ENCODE peak calls at places on chromosomes 16 and 17, in four cellular contexts. One of them, this sample, is unnamed.

GRCh38 chr17:78806451-78806850 is 24.4 kb upstream of the CYTH1 start:
- DNase-seq in transverse colon: no peak
- DNase-seq in pancreas: no peak
- DNase-seq in colonic mucosa: no peak
- DNase-seq in this sample: no peak

GRCh38 chr17:15452746-15453145 is 14.7 kb downstream of the CDRT4 start:
- DNase-seq in transverse colon: no peak
- DNase-seq in pancreas: no peak
- DNase-seq in colonic mucosa: no peak
- DNase-seq in this sample: no peak

GRCh38 chr16:88886915-88887521 is 20.6 kb upstream of the PABPN1L start:
- DNase-seq in pancreas: no peak
- DNase-seq in transverse colon: peak
- DNase-seq in colonic mucosa: peak
- DNase-seq in this sample: peak

GRCh38 chr16:65905326-65905725 is 461.2 kb upstream of the CDH5 start:
- DNase-seq in colonic mucosa: no peak
- DNase-seq in transverse colon: no peak
- DNase-seq in pancreas: no peak
- DNase-seq in this sample: no peak

GRCh38 chr17:45722161-45722560 is 62.0 kb upstream of the CRHR1 start:
- DNase-seq in pancreas: no peak
- DNase-seq in colonic mucosa: no peak
- DNase-seq in transverse colon: no peak
- DNase-seq in this sample: no peak

GRCh38 chr16:85309656-85310587 is 197.7 kb upstream of the CIBAR2 start:
- DNase-seq in colonic mucosa: no peak
- DNase-seq in transverse colon: peak
- DNase-seq in pancreas: peak
- DNase-seq in this sample: peak

GRCh38 chr17:83143817-83144231 is 64.4 kb downstream of the METRNL start:
- DNase-seq in colonic mucosa: no peak
- DNase-seq in transverse colon: no peak
- DNase-seq in pancreas: no peak
- DNase-seq in this sample: no peak

GRCh38 chr16:65012357-65012756 is 109.5 kb downstream of the CDH11 start:
- DNase-seq in colonic mucosa: no peak
- DNase-seq in transverse colon: no peak
- DNase-seq in pancreas: no peak
- DNase-seq in this sample: no peak

GRCh38 chr17:70080541-70081347 is 5.7 kb downstream of the KCNJ16 start:
- DNase-seq in transverse colon: no peak
- DNase-seq in pancreas: no peak
- DNase-seq in colonic mucosa: no peak
- DNase-seq in this sample: no peak

GRCh38 chr17:31838641-31839225 is 20.3 kb downstream of the COPRS start:
- DNase-seq in colonic mucosa: no peak
- DNase-seq in pancreas: no peak
- DNase-seq in transverse colon: no peak
- DNase-seq in this sample: no peak

GRCh38 chr17:72456026-72456569 is 335.3 kb downstream of the SOX9 start:
- DNase-seq in pancreas: no peak
- DNase-seq in transverse colon: peak
- DNase-seq in colonic mucosa: peak
- DNase-seq in this sample: no peak

GRCh38 chr17:41553176-41553575 is 18.7 kb downstream of the KRT9 start:
- DNase-seq in colonic mucosa: no peak
- DNase-seq in pancreas: no peak
- DNase-seq in transverse colon: no peak
- DNase-seq in this sample: no peak

GRCh38 chr17:77837917-77838316 is 120.6 kb upstream of the TNRC6C start:
- DNase-seq in colonic mucosa: no peak
- DNase-seq in pancreas: no peak
- DNase-seq in transverse colon: no peak
- DNase-seq in this sample: no peak

GRCh38 chr17:3886776-3887175 is 6.1 kb downstream of the CAMKK1 start:
- DNase-seq in pancreas: peak
- DNase-seq in transverse colon: no peak
- DNase-seq in colonic mucosa: peak
- DNase-seq in this sample: no peak

GRCh38 chr16:89022051-89022836 is 45.2 kb upstream of the CBFA2T3 start:
- DNase-seq in pancreas: no peak
- DNase-seq in transverse colon: no peak
- DNase-seq in colonic mucosa: no peak
- DNase-seq in this sample: no peak

GRCh38 chr16:72986011-72986410 is 61.9 kb downstream of the ZFHX3 start:
- DNase-seq in pancreas: no peak
- DNase-seq in colonic mucosa: no peak
- DNase-seq in transverse colon: no peak
- DNase-seq in this sample: no peak

GRCh38 chr16:30875881-30876791 is 17.7 kb downstream of the BCL7C start:
- DNase-seq in transverse colon: peak
- DNase-seq in colonic mucosa: peak
- DNase-seq in pancreas: no peak
- DNase-seq in this sample: no peak

GRCh38 chr16:56946767-56947603 is 14.8 kb upstream of the CETP start:
- DNase-seq in colonic mucosa: no peak
- DNase-seq in pancreas: peak
- DNase-seq in transverse colon: peak
- DNase-seq in this sample: no peak

GRCh38 chr17:61128671-61129115 is 270.9 kb upstream of the TBX2 start:
- DNase-seq in transverse colon: no peak
- DNase-seq in pancreas: no peak
- DNase-seq in colonic mucosa: no peak
- DNase-seq in this sample: no peak

GRCh38 chr16:85365120-85365519 is 248.0 kb upstream of the GSE1 start:
- DNase-seq in colonic mucosa: no peak
- DNase-seq in pancreas: no peak
- DNase-seq in transverse colon: no peak
- DNase-seq in this sample: no peak

GRCh38 chr16:85845276-85845675 is 45.8 kb downstream of the COX4I1 start:
- DNase-seq in transverse colon: no peak
- DNase-seq in colonic mucosa: no peak
- DNase-seq in pancreas: no peak
- DNase-seq in this sample: no peak

GRCh38 chr16:46884513-46885293 is 541 bp downstream of the GPT2 start:
- DNase-seq in pancreas: peak
- DNase-seq in colonic mucosa: no peak
- DNase-seq in transverse colon: peak
- DNase-seq in this sample: peak

GRCh38 chr17:17073627-17074521 is 31.6 kb downstream of the MPRIP start:
- DNase-seq in pancreas: peak
- DNase-seq in colonic mucosa: no peak
- DNase-seq in transverse colon: no peak
- DNase-seq in this sample: no peak

GRCh38 chr17:17363638-17364337 is 60.6 kb downstream of the NT5M start:
- DNase-seq in transverse colon: peak
- DNase-seq in pancreas: no peak
- DNase-seq in colonic mucosa: no peak
- DNase-seq in this sample: peak

GRCh38 chr17:82875418-82875856 is 35.6 kb upstream of the ZNF750 start:
- DNase-seq in colonic mucosa: no peak
- DNase-seq in transverse colon: no peak
- DNase-seq in pancreas: no peak
- DNase-seq in this sample: no peak

GRCh38 chr16:78551487-78552085 is 452.1 kb downstream of the WWOX start:
- DNase-seq in pancreas: no peak
- DNase-seq in colonic mucosa: no peak
- DNase-seq in transverse colon: no peak
- DNase-seq in this sample: no peak

GRCh38 chr16:10317425-10318001 is 68.3 kb upstream of the ATF7IP2 start:
- DNase-seq in transverse colon: no peak
- DNase-seq in colonic mucosa: no peak
- DNase-seq in pancreas: no peak
- DNase-seq in this sample: no peak

GRCh38 chr16:87380875-87381274 is 2.7 kb downstream of the FBXO31 start:
- DNase-seq in colonic mucosa: no peak
- DNase-seq in pancreas: no peak
- DNase-seq in transverse colon: no peak
- DNase-seq in this sample: no peak

GRCh38 chr16:10321407-10322397 is 64.2 kb upstream of the ATF7IP2 start:
- DNase-seq in colonic mucosa: no peak
- DNase-seq in transverse colon: no peak
- DNase-seq in pancreas: no peak
- DNase-seq in this sample: no peak

GRCh38 chr16:75109732-75110243 is 6.8 kb downstream of the LDHD start:
- DNase-seq in transverse colon: peak
- DNase-seq in colonic mucosa: peak
- DNase-seq in pancreas: peak
- DNase-seq in this sample: no peak

GRCh38 chr16:86403541-86404163 is 106.7 kb upstream of the FOXF1 start:
- DNase-seq in pancreas: no peak
- DNase-seq in colonic mucosa: no peak
- DNase-seq in transverse colon: no peak
- DNase-seq in this sample: no peak

GRCh38 chr17:72158895-72159885 is 38.4 kb downstream of the SOX9 start:
- DNase-seq in pancreas: no peak
- DNase-seq in transverse colon: no peak
- DNase-seq in colonic mucosa: no peak
- DNase-seq in this sample: no peak

GRCh38 chr16:25111403-25112166 is at the start of gene LCMT1:
- DNase-seq in colonic mucosa: peak
- DNase-seq in pancreas: peak
- DNase-seq in transverse colon: peak
- DNase-seq in this sample: peak

GRCh38 chr17:50871898-50872297 is 5.7 kb upstream of the TOB1 start:
- DNase-seq in transverse colon: no peak
- DNase-seq in pancreas: no peak
- DNase-seq in colonic mucosa: no peak
- DNase-seq in this sample: no peak

GRCh38 chr17:56174421-56174820 is 21.1 kb downstream of the ANKFN1 start:
- DNase-seq in pancreas: no peak
- DNase-seq in transverse colon: no peak
- DNase-seq in colonic mucosa: no peak
- DNase-seq in this sample: no peak

GRCh38 chr16:85046957-85047866 is 19.6 kb downstream of the KIAA0513 start:
- DNase-seq in transverse colon: peak
- DNase-seq in pancreas: no peak
- DNase-seq in colonic mucosa: peak
- DNase-seq in this sample: no peak

GRCh38 chr16:80092686-80093085 is 448.1 kb upstream of the DYNLRB2 start:
- DNase-seq in colonic mucosa: no peak
- DNase-seq in pancreas: no peak
- DNase-seq in transverse colon: no peak
- DNase-seq in this sample: no peak

GRCh38 chr16:65124596-65124995 is 2.7 kb upstream of the CDH11 start:
- DNase-seq in transverse colon: no peak
- DNase-seq in pancreas: no peak
- DNase-seq in colonic mucosa: no peak
- DNase-seq in this sample: no peak

DNA sequence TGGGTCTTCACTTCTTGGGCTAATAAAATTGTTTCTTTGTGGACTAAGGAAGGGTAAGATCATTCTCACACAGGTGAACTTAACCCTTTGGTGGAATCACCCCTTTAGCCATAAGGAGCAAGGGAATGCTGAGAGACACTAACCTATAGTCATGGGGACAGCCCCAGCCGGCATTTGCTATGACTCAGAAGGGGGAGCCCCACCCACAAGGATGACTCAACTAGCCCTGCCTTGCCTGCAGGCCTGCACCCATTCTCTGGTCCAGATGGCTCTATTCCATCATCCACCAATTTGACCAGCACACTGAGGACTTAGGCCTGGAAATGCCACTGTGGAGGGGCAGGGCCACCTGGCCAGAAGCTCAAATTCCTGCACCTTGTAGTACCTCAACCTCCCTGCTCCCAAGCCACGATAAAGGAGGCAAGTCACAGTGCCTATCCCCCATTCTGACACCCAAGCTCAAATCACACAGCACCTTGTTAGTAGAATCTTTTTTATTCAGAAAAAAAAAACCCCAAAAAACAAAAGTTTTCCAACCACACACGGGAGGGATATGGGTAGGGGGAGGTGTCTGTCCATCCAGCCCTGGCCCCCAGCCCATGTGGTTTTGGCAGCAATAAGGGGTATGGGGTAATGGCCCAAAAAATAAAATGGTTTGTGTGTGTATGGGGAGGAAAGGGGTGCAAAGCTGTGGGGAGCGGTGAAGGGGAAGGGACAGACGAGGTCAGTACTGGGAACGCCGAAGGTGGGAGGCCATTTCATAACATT is 3.0 kb downstream of the PFN1 start:
- DNase-seq in transverse colon: peak
- DNase-seq in pancreas: peak
- DNase-seq in colonic mucosa: peak
- DNase-seq in this sample: peak
- H3K4me3 ChIP-seq in transverse colon: no peak
- H3K4me3 ChIP-seq in pancreas: no peak
- H3K4me3 ChIP-seq in colonic mucosa: peak
- H3K4me3 ChIP-seq in this sample: no peak

GRCh38 chr17:8630227-8630801 is at the start of gene MYH10:
- DNase-seq in colonic mucosa: no peak
- DNase-seq in pancreas: peak
- DNase-seq in transverse colon: peak
- DNase-seq in this sample: peak
- TF ChIP-seq CTCF in colonic mucosa: no peak
- TF ChIP-seq CTCF in pancreas: no peak
- TF ChIP-seq CTCF in transverse colon: no peak
- TF ChIP-seq CTCF in this sample: peak

DNA sequence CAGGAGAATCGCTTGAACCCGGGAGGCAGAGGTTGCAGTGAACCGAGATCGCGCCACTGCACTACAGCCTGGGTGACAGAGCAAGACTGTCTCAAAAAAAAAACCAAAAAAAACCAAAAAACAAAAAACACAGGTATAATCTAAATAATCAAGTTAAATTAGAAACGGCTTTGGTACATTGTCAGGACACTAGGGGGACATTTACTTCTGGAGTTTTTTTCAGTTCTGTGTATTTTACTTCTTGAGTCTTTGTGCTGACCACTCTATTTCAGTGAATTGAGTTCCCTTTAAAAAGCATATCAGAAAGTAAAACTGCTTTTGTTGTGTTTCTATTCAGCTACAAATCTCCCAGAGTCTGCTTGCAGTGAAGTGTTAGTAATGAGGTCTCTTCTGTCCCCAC is 36.3 kb downstream of the DHRS7B start:
- DNase-seq in transverse colon: no peak
- DNase-seq in pancreas: no peak
- DNase-seq in colonic mucosa: no peak
- DNase-seq in this sample: no peak
- H3K27ac ChIP-seq in transverse colon: no peak
- H3K27ac ChIP-seq in pancreas: no peak
- H3K27ac ChIP-seq in colonic mucosa: no peak
- H3K27ac ChIP-seq in this sample: no peak

GRCh38 chr16:51051671-51052070 is 99.4 kb downstream of the SALL1 start:
- DNase-seq in transverse colon: no peak
- DNase-seq in pancreas: no peak
- DNase-seq in colonic mucosa: no peak
- DNase-seq in this sample: no peak
- H3K4me3 ChIP-seq in transverse colon: no peak
- H3K4me3 ChIP-seq in pancreas: no peak
- H3K4me3 ChIP-seq in colonic mucosa: no peak
- H3K4me3 ChIP-seq in this sample: no peak

This sample was measured in dorsolateral prefrontal cortex.